ENCODE peak calls at places on chromosomes 6 and 20, in nine cellular contexts. E, O, L, M, C, K, I, N and P are unnamed samples.

GRCh38 chr20:10297684-10298240 is 79.1 kb downstream of the SNAP25 start:
- DNase-seq in E (peak; percentile 26), O (peak; percentile 60), L (no peak), M (no peak), C (no peak), K (no peak), I (no peak), N (no peak), P (no peak)

GRCh38 chr20:63102720-63103375 is 96.1 kb upstream of the BHLHE23 start:
- DNase-seq in E (peak; percentile 53), O (no peak), L (peak; percentile 29), M (peak; percentile 68), C (peak; percentile 69), K (no peak), I (no peak), N (no peak), P (peak; percentile 92)

GRCh38 chr6:134097114-134097707 is 44.8 kb upstream of the SLC2A12 start:
- DNase-seq in E (peak; percentile 92), O (peak; percentile 65), L (peak; percentile 61), M (no peak), C (peak; percentile 87), K (peak; percentile 48), I (peak; percentile 73), N (peak; percentile 84), P (no peak)

GRCh38 chr20:59434950-59435349 is 134.5 kb downstream of the EDN3 start:
- DNase-seq in E (no peak), O (no peak), L (no peak), M (no peak), C (no peak), K (no peak), I (no peak), N (no peak), P (no peak)

GRCh38 chr20:8534368-8534767 is 402.3 kb downstream of the PLCB1 start:
- DNase-seq in E (no peak), O (no peak), L (no peak), M (no peak), C (peak; percentile 59), K (no peak), I (no peak), N (no peak), P (no peak)

GRCh38 chr20:56245761-56246160 is 2.8 kb upstream of the MC3R start:
- DNase-seq in E (no peak), O (no peak), L (no peak), M (no peak), C (no peak), K (no peak), I (no peak), N (no peak), P (no peak)

GRCh38 chr6:26576929-26577719 is 19.6 kb upstream of the ABT1 start:
- DNase-seq in E (peak; percentile 72), O (peak; percentile 54), L (no peak), M (no peak), C (peak; percentile 92), K (peak; percentile 69), I (peak; percentile 68), N (peak; percentile 69), P (peak; percentile 52)

GRCh38 chr6:47153066-47153755 is 111.1 kb upstream of the ADGRF1 start:
- DNase-seq in E (peak; percentile 34), O (no peak), L (no peak), M (no peak), C (peak; percentile 90), K (peak; percentile 65), I (no peak), N (no peak), P (peak; percentile 15)

GRCh38 chr6:157669747-157670216 is 153.3 kb upstream of the SNX9 start:
- DNase-seq in E (peak; percentile 88), O (peak; percentile 60), L (peak; percentile 82), M (peak; percentile 93), C (peak; percentile 89), K (no peak), I (peak; percentile 80), N (peak; percentile 84), P (peak; percentile 96)

GRCh38 chr6:120147218-120147871 is 797.8 kb upstream of the MAN1A1 start:
- DNase-seq in E (no peak), O (no peak), L (no peak), M (no peak), C (peak; percentile 63), K (peak; percentile 12), I (no peak), N (no peak), P (no peak)

GRCh38 chr6:74259931-74260330 is 563.9 kb downstream of the CD109 start:
- DNase-seq in E (no peak), O (no peak), L (no peak), M (no peak), C (no peak), K (no peak), I (no peak), N (no peak), P (no peak)

GRCh38 chr20:3679749-3680700 is 1.8 kb downstream of the ADAM33 start:
- DNase-seq in E (peak; percentile 88), O (no peak), L (peak; percentile 30), M (peak; percentile 63), C (peak; percentile 69), K (no peak), I (peak; percentile 51), N (peak; percentile 48), P (peak; percentile 98)

GRCh38 chr6:30042914-30043313 is 18.2 kb upstream of the POLR1H start:
- DNase-seq in E (no peak), O (no peak), L (no peak), M (no peak), C (no peak), K (no peak), I (no peak), N (no peak), P (no peak)

GRCh38 chr20:6178537-6178936 is 55.7 kb upstream of the FERMT1 start:
- DNase-seq in E (peak; percentile 58), O (peak; percentile 67), L (no peak), M (no peak), C (no peak), K (no peak), I (no peak), N (peak; percentile 60), P (peak; percentile 43)

GRCh38 chr6:101129851-101130250 is 248.7 kb upstream of the ASCC3 start:
- DNase-seq in E (no peak), O (no peak), L (no peak), M (no peak), C (no peak), K (no peak), I (no peak), N (no peak), P (no peak)

GRCh38 chr20:38034108-38034649 is 633 bp downstream of the RPRD1B start:
- DNase-seq in E (peak; percentile 19), O (peak; percentile 18), L (no peak), M (no peak), C (no peak), K (no peak), I (no peak), N (no peak), P (peak; percentile 44)

GRCh38 chr20:50919567-50919966 is 11.7 kb downstream of the ADNP start:
- DNase-seq in E (peak; percentile 42), O (no peak), L (peak; percentile 42), M (peak; percentile 63), C (no peak), K (peak; percentile 10), I (peak; percentile 42), N (peak; percentile 80), P (no peak)
- H3K4me1 ChIP-seq in E (peaks cover 87% of the 10 kb centered on the region), O (peaks cover 26% of the 10 kb centered on the region), L (peaks cover 98% of the 10 kb centered on the region), M (peaks cover 2% of the 10 kb centered on the region), C (peaks cover 17% of the 10 kb centered on the region), K (no peaks in the 10 kb centered on the region), I (peaks cover 18% of the 10 kb centered on the region), N (peaks cover 42% of the 10 kb centered on the region), P (peaks cover 54% of the 10 kb centered on the region)

GRCh38 chr20:25867776-25868649 is 171.4 kb upstream of the ZNF337 start:
- DNase-seq in E (peak; percentile 76), O (peak; percentile 68), L (peak; percentile 79), M (peak; percentile 89), C (peak; percentile 88), K (peak; percentile 68), I (peak; percentile 68), N (peak; percentile 64), P (peak; percentile 95)

GRCh38 chr20:25864986-25865714 is 168.5 kb upstream of the ZNF337 start:
- DNase-seq in E (no peak), O (no peak), L (no peak), M (no peak), C (no peak), K (no peak), I (no peak), N (no peak), P (no peak)

GRCh38 chr20:25864326-25864970 is 167.8 kb upstream of the ZNF337 start:
- DNase-seq in E (no peak), O (no peak), L (no peak), M (no peak), C (no peak), K (no peak), I (no peak), N (no peak), P (peak; percentile 31)

GRCh38 chr20:25863536-25864325 is 167.1 kb upstream of the ZNF337 start:
- DNase-seq in E (no peak), O (peak; percentile 15), L (no peak), M (peak; percentile 60), C (peak; percentile 67), K (peak; percentile 50), I (no peak), N (no peak), P (peak; percentile 47)

GRCh38 chr20:25865715-25866656 is 169.3 kb upstream of the ZNF337 start:
- DNase-seq in E (peak; percentile 89), O (peak; percentile 75), L (peak; percentile 78), M (peak; percentile 85), C (peak; percentile 94), K (peak; percentile 76), I (peak; percentile 74), N (peak; percentile 85), P (peak; percentile 87)
- H3K4me3 ChIP-seq in E (peak overlapping the region; percentile 71), O (no peak overlapping the region), L (peak overlapping the region; percentile 47), M (no peak overlapping the region), C (peak overlapping the region; percentile 66), K (peak overlapping the region; percentile 55), I (no peak overlapping the region), N (no peak overlapping the region), P (peak overlapping the region; percentile 70)

DNA sequence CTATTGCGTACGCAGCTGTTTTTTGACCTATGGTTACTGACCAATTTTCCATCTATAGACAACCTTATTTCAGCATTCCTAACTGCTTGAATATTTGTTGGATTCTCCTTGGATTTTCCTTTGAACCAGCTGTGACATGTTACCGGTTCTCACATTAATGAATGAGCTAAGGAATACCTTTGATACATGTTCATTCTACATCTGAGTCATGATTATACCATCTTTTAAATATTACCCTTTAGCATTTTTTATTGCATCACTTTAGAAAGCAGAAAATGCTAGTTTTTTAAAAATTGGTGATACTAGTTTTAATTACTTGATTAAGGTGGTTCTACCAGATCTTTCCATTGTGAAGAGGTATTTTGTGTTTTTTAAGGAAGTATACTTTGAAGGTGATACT is 1.9 kb upstream of the IGF2R start:
- DNase-seq in E (no peak), O (no peak), L (no peak), M (no peak), C (no peak), K (no peak), I (no peak), N (no peak), P (no peak)
- H3K4me1 ChIP-seq in E (peaks cover 21% of the 10 kb centered on the region), O (peaks cover 8% of the 10 kb centered on the region), L (peaks cover 31% of the 10 kb centered on the region), M (no peaks in the 10 kb centered on the region), C (peaks cover 6% of the 10 kb centered on the region), K (peaks cover 13% of the 10 kb centered on the region), I (peaks cover 11% of the 10 kb centered on the region), N (peaks cover 23% of the 10 kb centered on the region), P (peaks cover 10% of the 10 kb centered on the region)

DNA sequence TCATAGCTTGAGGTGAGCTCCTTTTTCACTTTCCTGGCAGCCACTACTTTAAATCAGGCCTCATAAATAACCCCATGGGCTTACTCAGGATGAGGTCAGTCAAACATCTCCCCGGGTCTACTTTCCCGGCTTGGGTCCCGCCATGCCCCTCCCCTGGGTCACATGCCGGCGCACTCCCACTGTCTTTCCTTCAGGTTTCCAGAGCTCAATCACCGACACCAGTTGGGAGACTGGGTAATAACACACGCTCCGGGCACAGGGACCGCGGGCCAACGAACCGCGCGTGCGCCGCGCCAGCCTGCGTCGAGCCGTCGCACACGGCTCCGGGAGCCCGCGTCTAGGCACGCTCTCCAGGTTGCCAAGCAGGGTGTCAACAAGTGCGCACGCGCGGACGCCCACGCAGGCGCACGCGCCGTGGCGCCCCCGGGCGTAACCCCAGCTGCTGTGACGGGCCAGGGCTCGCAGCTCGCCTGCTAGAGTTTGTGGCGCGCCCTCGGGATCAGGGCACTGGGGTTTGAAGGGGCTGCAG is 31.6 kb downstream of the TFAP2B start:
- DNase-seq in E (no peak), O (no peak), L (no peak), M (no peak), C (peak; percentile 87), K (no peak), I (no peak), N (peak; percentile 57), P (no peak)
- H3K4me3 ChIP-seq in E (peak overlapping the region; percentile 33), O (no peak overlapping the region), L (peak overlapping the region; percentile 28), M (no peak overlapping the region), C (peak overlapping the region; percentile 79), K (no peak overlapping the region), I (no peak overlapping the region), N (peak overlapping the region; percentile 18), P (no peak overlapping the region)